ENCODE peak calls at places on chromosomes 7 and 10, in nine cellular contexts. One of them, this sample, is unnamed.

GRCh38 chr7:110309941-110310340 is 781.0 kb upstream of the LRRN3 start:
- DNase-seq in activated CD8-positive, alpha-beta T cell treated with anti-CD3 and anti-CD28 coated beads for 36 hours: no peak
- DNase-seq in GM10248: no peak
- DNase-seq in NCI-H1105 treated with DMSO at 0.1 percent for 48 hours: no peak
- DNase-seq in iPS DF 19.7: no peak
- DNase-seq in NCI-H2029: no peak
- DNase-seq in fibroblast of mammary gland: no peak
- DNase-seq in T-helper 9 cell: no peak
- DNase-seq in NCI-H774: no peak
- DNase-seq in this sample: no peak

GRCh38 chr7:150435390-150436073 is 14.9 kb upstream of the GIMAP8 start:
- DNase-seq in iPS DF 19.7: no peak
- DNase-seq in NCI-H2029: no peak
- DNase-seq in T-helper 9 cell: no peak
- DNase-seq in activated CD8-positive, alpha-beta T cell treated with anti-CD3 and anti-CD28 coated beads for 36 hours: no peak
- DNase-seq in NCI-H1105 treated with DMSO at 0.1 percent for 48 hours: no peak
- DNase-seq in fibroblast of mammary gland: no peak
- DNase-seq in NCI-H774: no peak
- DNase-seq in GM10248: peak
- DNase-seq in this sample: peak

GRCh38 chr7:148987751-148988512 is 40.4 kb downstream of the PDIA4 start:
- DNase-seq in NCI-H2029: no peak
- DNase-seq in activated CD8-positive, alpha-beta T cell treated with anti-CD3 and anti-CD28 coated beads for 36 hours: no peak
- DNase-seq in T-helper 9 cell: no peak
- DNase-seq in NCI-H774: no peak
- DNase-seq in NCI-H1105 treated with DMSO at 0.1 percent for 48 hours: peak
- DNase-seq in fibroblast of mammary gland: peak
- DNase-seq in iPS DF 19.7: no peak
- DNase-seq in GM10248: no peak
- DNase-seq in this sample: no peak

GRCh38 chr10:126001579-126001978 is 105.2 kb downstream of the FANK1 start:
- DNase-seq in NCI-H2029: peak
- DNase-seq in NCI-H774: no peak
- DNase-seq in T-helper 9 cell: no peak
- DNase-seq in fibroblast of mammary gland: no peak
- DNase-seq in activated CD8-positive, alpha-beta T cell treated with anti-CD3 and anti-CD28 coated beads for 36 hours: no peak
- DNase-seq in NCI-H1105 treated with DMSO at 0.1 percent for 48 hours: no peak
- DNase-seq in GM10248: no peak
- DNase-seq in iPS DF 19.7: no peak
- DNase-seq in this sample: no peak

GRCh38 chr7:133781481-133782090 is 345.6 kb upstream of the LRGUK start:
- DNase-seq in T-helper 9 cell: no peak
- DNase-seq in NCI-H774: no peak
- DNase-seq in NCI-H1105 treated with DMSO at 0.1 percent for 48 hours: no peak
- DNase-seq in NCI-H2029: no peak
- DNase-seq in GM10248: no peak
- DNase-seq in iPS DF 19.7: no peak
- DNase-seq in activated CD8-positive, alpha-beta T cell treated with anti-CD3 and anti-CD28 coated beads for 36 hours: no peak
- DNase-seq in fibroblast of mammary gland: no peak
- DNase-seq in this sample: peak

GRCh38 chr10:78330884-78331283 is 297.2 kb downstream of the RPS24 start:
- DNase-seq in NCI-H1105 treated with DMSO at 0.1 percent for 48 hours: no peak
- DNase-seq in T-helper 9 cell: no peak
- DNase-seq in NCI-H774: no peak
- DNase-seq in iPS DF 19.7: no peak
- DNase-seq in activated CD8-positive, alpha-beta T cell treated with anti-CD3 and anti-CD28 coated beads for 36 hours: no peak
- DNase-seq in NCI-H2029: no peak
- DNase-seq in fibroblast of mammary gland: no peak
- DNase-seq in GM10248: no peak
- DNase-seq in this sample: no peak

GRCh38 chr10:88960854-88961253 is 8.3 kb upstream of the ACTA2 start:
- DNase-seq in iPS DF 19.7: no peak
- DNase-seq in activated CD8-positive, alpha-beta T cell treated with anti-CD3 and anti-CD28 coated beads for 36 hours: no peak
- DNase-seq in T-helper 9 cell: no peak
- DNase-seq in NCI-H774: no peak
- DNase-seq in GM10248: no peak
- DNase-seq in NCI-H1105 treated with DMSO at 0.1 percent for 48 hours: no peak
- DNase-seq in fibroblast of mammary gland: no peak
- DNase-seq in NCI-H2029: no peak
- DNase-seq in this sample: no peak

GRCh38 chr7:12619461-12620069 is 49.0 kb downstream of the SCIN start:
- DNase-seq in NCI-H774: no peak
- DNase-seq in T-helper 9 cell: no peak
- DNase-seq in fibroblast of mammary gland: no peak
- DNase-seq in NCI-H2029: no peak
- DNase-seq in GM10248: no peak
- DNase-seq in NCI-H1105 treated with DMSO at 0.1 percent for 48 hours: no peak
- DNase-seq in activated CD8-positive, alpha-beta T cell treated with anti-CD3 and anti-CD28 coated beads for 36 hours: no peak
- DNase-seq in iPS DF 19.7: no peak
- DNase-seq in this sample: no peak

GRCh38 chr7:149734514-149735075 is 38.8 kb downstream of the ZNF467 start:
- DNase-seq in NCI-H1105 treated with DMSO at 0.1 percent for 48 hours: no peak
- DNase-seq in activated CD8-positive, alpha-beta T cell treated with anti-CD3 and anti-CD28 coated beads for 36 hours: no peak
- DNase-seq in NCI-H2029: no peak
- DNase-seq in T-helper 9 cell: no peak
- DNase-seq in NCI-H774: no peak
- DNase-seq in fibroblast of mammary gland: no peak
- DNase-seq in iPS DF 19.7: no peak
- DNase-seq in GM10248: no peak
- DNase-seq in this sample: no peak

GRCh38 chr7:94888542-94888941 is 18.9 kb upstream of the PPP1R9A start:
- DNase-seq in fibroblast of mammary gland: peak
- DNase-seq in iPS DF 19.7: no peak
- DNase-seq in NCI-H1105 treated with DMSO at 0.1 percent for 48 hours: peak
- DNase-seq in T-helper 9 cell: no peak
- DNase-seq in activated CD8-positive, alpha-beta T cell treated with anti-CD3 and anti-CD28 coated beads for 36 hours: no peak
- DNase-seq in NCI-H774: peak
- DNase-seq in NCI-H2029: peak
- DNase-seq in GM10248: no peak
- DNase-seq in this sample: no peak

GRCh38 chr10:27153855-27154198 is 357 bp downstream of the YME1L1 start:
- DNase-seq in NCI-H1105 treated with DMSO at 0.1 percent for 48 hours: no peak
- DNase-seq in NCI-H2029: no peak
- DNase-seq in iPS DF 19.7: no peak
- DNase-seq in activated CD8-positive, alpha-beta T cell treated with anti-CD3 and anti-CD28 coated beads for 36 hours: peak
- DNase-seq in NCI-H774: no peak
- DNase-seq in GM10248: no peak
- DNase-seq in fibroblast of mammary gland: peak
- DNase-seq in T-helper 9 cell: no peak
- DNase-seq in this sample: peak

GRCh38 chr7:27211084-27211446 is 11.2 kb upstream of the HOXA13 start:
- DNase-seq in NCI-H774: no peak
- DNase-seq in T-helper 9 cell: no peak
- DNase-seq in iPS DF 19.7: no peak
- DNase-seq in GM10248: no peak
- DNase-seq in fibroblast of mammary gland: no peak
- DNase-seq in NCI-H1105 treated with DMSO at 0.1 percent for 48 hours: no peak
- DNase-seq in activated CD8-positive, alpha-beta T cell treated with anti-CD3 and anti-CD28 coated beads for 36 hours: no peak
- DNase-seq in NCI-H2029: no peak
- DNase-seq in this sample: no peak

GRCh38 chr10:74145133-74145532 is 5.5 kb downstream of the AP3M1 start:
- DNase-seq in fibroblast of mammary gland: peak
- DNase-seq in T-helper 9 cell: no peak
- DNase-seq in NCI-H1105 treated with DMSO at 0.1 percent for 48 hours: no peak
- DNase-seq in NCI-H2029: no peak
- DNase-seq in NCI-H774: no peak
- DNase-seq in iPS DF 19.7: no peak
- DNase-seq in activated CD8-positive, alpha-beta T cell treated with anti-CD3 and anti-CD28 coated beads for 36 hours: no peak
- DNase-seq in GM10248: no peak
- DNase-seq in this sample: no peak

GRCh38 chr7:70571403-70571911 is 560.5 kb upstream of the GALNT17 start:
- DNase-seq in iPS DF 19.7: no peak
- DNase-seq in NCI-H2029: no peak
- DNase-seq in activated CD8-positive, alpha-beta T cell treated with anti-CD3 and anti-CD28 coated beads for 36 hours: no peak
- DNase-seq in GM10248: no peak
- DNase-seq in NCI-H774: no peak
- DNase-seq in fibroblast of mammary gland: peak
- DNase-seq in T-helper 9 cell: no peak
- DNase-seq in NCI-H1105 treated with DMSO at 0.1 percent for 48 hours: no peak
- DNase-seq in this sample: no peak

GRCh38 chr10:77501152-77501845 is 136.3 kb downstream of the KCNMA1 start:
- DNase-seq in fibroblast of mammary gland: peak
- DNase-seq in GM10248: no peak
- DNase-seq in NCI-H2029: no peak
- DNase-seq in activated CD8-positive, alpha-beta T cell treated with anti-CD3 and anti-CD28 coated beads for 36 hours: peak
- DNase-seq in NCI-H1105 treated with DMSO at 0.1 percent for 48 hours: no peak
- DNase-seq in iPS DF 19.7: no peak
- DNase-seq in T-helper 9 cell: no peak
- DNase-seq in NCI-H774: no peak
- DNase-seq in this sample: no peak

GRCh38 chr10:43257210-43258031 is 9.4 kb downstream of the RASGEF1A start:
- DNase-seq in GM10248: peak
- DNase-seq in T-helper 9 cell: no peak
- DNase-seq in NCI-H2029: no peak
- DNase-seq in NCI-H1105 treated with DMSO at 0.1 percent for 48 hours: no peak
- DNase-seq in fibroblast of mammary gland: no peak
- DNase-seq in activated CD8-positive, alpha-beta T cell treated with anti-CD3 and anti-CD28 coated beads for 36 hours: no peak
- DNase-seq in NCI-H774: no peak
- DNase-seq in iPS DF 19.7: no peak
- DNase-seq in this sample: no peak

GRCh38 chr10:110706690-110707098 is 62.6 kb downstream of the RBM20 start:
- DNase-seq in GM10248: no peak
- DNase-seq in iPS DF 19.7: peak
- DNase-seq in fibroblast of mammary gland: peak
- DNase-seq in NCI-H2029: no peak
- DNase-seq in activated CD8-positive, alpha-beta T cell treated with anti-CD3 and anti-CD28 coated beads for 36 hours: no peak
- DNase-seq in NCI-H1105 treated with DMSO at 0.1 percent for 48 hours: no peak
- DNase-seq in T-helper 9 cell: no peak
- DNase-seq in NCI-H774: no peak
- DNase-seq in this sample: no peak

This sample was measured in NB4.